ENCODE peak calls at places on chromosomes 6 and 20, in five cellular contexts. Z is heart left ventricle, V is right lobe of liver, K is A549, A is tibial nerve. X is an unnamed sample.

GRCh38 chr20:6767536-6768227 is at the start of gene BMP2:
- DNase-seq in Z (peak; percentile 55), K (peak; percentile 29), V (peak; percentile 73), A (peak; percentile 12), X (peak; percentile 72)

GRCh38 chr6:28161410-28162079 is 19.9 kb downstream of the ZKSCAN8 start:
- DNase-seq in A (peak; percentile 41), Z (peak; percentile 71), V (peak; percentile 63), K (peak; percentile 25), X (peak; percentile 70)

GRCh38 chr20:17569616-17570346 is at the start of gene DSTN:
- DNase-seq in A (peak; percentile 85), K (peak; percentile 96), V (peak; percentile 95), Z (peak; percentile 94), X (peak; percentile 94)

GRCh38 chr6:97437087-97437486 is 154.1 kb upstream of the MMS22L start:
- DNase-seq in V (no peak), A (no peak), K (peak; percentile 1), Z (no peak), X (no peak)

GRCh38 chr6:7389162-7389450 is 436 bp downstream of the CAGE1 start:
- DNase-seq in K (peak; percentile 44), Z (no peak), V (no peak), A (no peak), X (no peak)

GRCh38 chr6:30942338-30943060 is 1.7 kb downstream of the MUCL3 start:
- DNase-seq in V (peak; percentile 57), K (peak; percentile 85), Z (peak; percentile 75), A (peak; percentile 59), X (peak; percentile 76)

GRCh38 chr6:101402618-101403002 is 9.1 kb downstream of the GRIK2 start:
- DNase-seq in V (no peak), A (no peak), Z (peak; percentile 41), K (no peak), X (no peak)

GRCh38 chr6:100209323-100210137 is 215.5 kb upstream of the MCHR2 start:
- DNase-seq in A (no peak), V (no peak), K (no peak), Z (no peak), X (no peak)

GRCh38 chr6:93036835-93037234 is 382.5 kb downstream of the EPHA7 start:
- DNase-seq in K (no peak), V (no peak), A (no peak), Z (no peak), X (no peak)

GRCh38 chr6:113645576-113645970 is 211.6 kb upstream of the MARCKS start:
- DNase-seq in Z (no peak), A (peak; percentile 14), K (no peak), V (no peak), X (peak; percentile 70)

GRCh38 chr6:112216699-112217551 is 37.4 kb downstream of the LAMA4 start:
- DNase-seq in V (no peak), K (no peak), Z (no peak), A (no peak), X (no peak)

GRCh38 chr6:20569000-20569610 is 34.8 kb downstream of the CDKAL1 start:
- DNase-seq in Z (no peak), V (no peak), A (no peak), K (no peak), X (no peak)

GRCh38 chr6:10276106-10276505 is 138.8 kb downstream of the TFAP2A start:
- DNase-seq in K (no peak), A (no peak), V (no peak), Z (no peak), X (no peak)
- TF ChIP-seq POLR2A in K (no peak), A (no peak), V (no peak), Z (no peak), X (no peak)

GRCh38 chr6:160129886-160130615 is 8.4 kb downstream of the SLC22A1 start:
- DNase-seq in Z (no peak), V (no peak), A (no peak), K (no peak), X (no peak)
- TF ChIP-seq POLR2A in Z (no peak), V (no peak), A (no peak), K (no peak), X (no peak)

DNA sequence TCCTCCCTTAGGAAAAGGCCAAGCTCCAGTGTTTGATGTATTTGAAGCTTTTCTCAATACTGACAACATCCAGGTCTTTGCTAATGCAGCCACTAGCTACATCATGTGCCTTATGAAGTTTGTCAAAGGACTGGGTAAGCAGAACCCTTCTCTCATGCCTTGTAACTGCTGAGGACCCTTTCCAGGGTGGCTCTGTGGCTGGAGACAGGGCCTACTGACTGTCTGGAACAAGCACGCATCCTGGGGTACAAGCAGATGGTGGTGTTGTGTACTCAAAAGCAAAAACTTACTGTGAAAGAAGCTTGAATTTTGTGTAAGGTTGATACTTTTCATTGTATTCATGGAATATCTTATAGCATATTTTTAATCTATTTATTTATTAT is 69.0 kb upstream of the SMIM28 start:
- DNase-seq in K (no peak), Z (no peak), V (no peak), A (no peak), X (no peak)
- TF ChIP-seq POLR2A in K (no peak), Z (no peak), V (no peak), A (no peak), X (no peak)

GRCh38 chr6:63573899-63574553 is 1.7 kb downstream of the LOC128125822 start:
- DNase-seq in A (peak; percentile 34), K (no peak), Z (no peak), V (peak; percentile 58), X (peak; percentile 57)
- TF ChIP-seq POLR2A in A (no peak), K (no peak), Z (no peak), V (no peak), X (no peak)

GRCh38 chr6:26045046-26045938 is 41.9 kb upstream of the HFE start:
- DNase-seq in Z (peak; percentile 75), V (peak; percentile 88), K (peak; percentile 55), A (peak; percentile 99), X (peak; percentile 80)

GRCh38 chr6:26045939-26046368 is 41.3 kb upstream of the HFE start:
- DNase-seq in K (no peak), A (no peak), V (no peak), Z (no peak), X (no peak)

GRCh38 chr6:26041946-26042345 is 45.3 kb upstream of the HFE start:
- DNase-seq in A (no peak), V (no peak), K (no peak), Z (no peak), X (no peak)

GRCh38 chr6:26044140-26045045 is 42.8 kb upstream of the HFE start:
- DNase-seq in K (no peak), Z (no peak), A (no peak), V (peak; percentile 71), X (peak; percentile 51)

GRCh38 chr6:26043389-26044139 is 43.7 kb upstream of the HFE start:
- DNase-seq in A (peak; percentile 90), V (peak; percentile 77), K (peak; percentile 36), Z (peak; percentile 73), X (peak; percentile 82)
- TF ChIP-seq POLR2A in A (peak; percentile 96), V (peak; percentile 99), K (no peak), Z (peak; percentile 100), X (peak; percentile 99)